ENCODE peak calls at places on chromosomes 7 and 10, in six cellular contexts. C, J, Z, L, E and Q are unnamed samples.

GRCh38 chr7:11668727-11669126 is 163.3 kb downstream of the THSD7A start:
- DNase-seq in L (no peak), J (no peak), C (no peak), E (no peak), Z (no peak), Q (no peak)

GRCh38 chr7:102453319-102453718 is 11.3 kb downstream of the ALKBH4 start:
- DNase-seq in L (no peak), E (no peak), Z (no peak), C (peak), J (no peak), Q (no peak)

GRCh38 chr7:131498237-131498885 is 58.1 kb downstream of the PODXL start:
- DNase-seq in E (no peak), J (no peak), C (no peak), L (no peak), Z (no peak), Q (no peak)

GRCh38 chr10:7258948-7259523 is 151.8 kb downstream of the SFMBT2 start:
- DNase-seq in E (no peak), C (no peak), L (no peak), Z (no peak), J (no peak), Q (peak)

GRCh38 chr10:87841215-87841614 is 22.1 kb downstream of the KLLN start:
- DNase-seq in C (no peak), J (no peak), L (no peak), Z (no peak), E (no peak), Q (no peak)

GRCh38 chr7:147245274-147245673 is 1128.7 kb downstream of the CNTNAP2 start:
- DNase-seq in E (peak), J (peak), L (peak), C (peak), Z (peak), Q (peak)

GRCh38 chr7:143305423-143306070 is 10.4 kb upstream of the CLCN1 start:
- DNase-seq in L (peak), E (peak), C (peak), J (peak), Z (peak), Q (no peak)

GRCh38 chr7:44213872-44214595 is 13.3 kb downstream of the YKT6 start:
- DNase-seq in C (peak), L (no peak), Z (no peak), E (peak), J (no peak), Q (peak)

GRCh38 chr10:51895209-51895608 is 195.8 kb upstream of the CSTF2T start:
- DNase-seq in L (no peak), E (peak), J (no peak), C (no peak), Z (no peak), Q (no peak)

GRCh38 chr7:41695661-41696322 is 7.1 kb downstream of the INHBA start:
- DNase-seq in E (peak), J (no peak), L (no peak), C (no peak), Z (no peak), Q (no peak)

GRCh38 chr7:129670636-129671035 is 59.1 kb downstream of the NRF1 start:
- DNase-seq in L (no peak), Z (no peak), E (no peak), C (no peak), J (no peak), Q (no peak)

GRCh38 chr10:28139138-28139537 is 140.3 kb upstream of the ODAD2 start:
- DNase-seq in L (no peak), Z (no peak), E (peak), J (no peak), C (no peak), Q (no peak)

GRCh38 chr10:28130267-28130666 is 131.4 kb upstream of the ODAD2 start:
- DNase-seq in C (no peak), E (peak), J (no peak), L (no peak), Z (no peak), Q (no peak)

GRCh38 chr10:28137907-28138880 is 139.3 kb upstream of the ODAD2 start:
- DNase-seq in C (no peak), Z (no peak), L (no peak), E (peak), J (no peak), Q (no peak)

DNA sequence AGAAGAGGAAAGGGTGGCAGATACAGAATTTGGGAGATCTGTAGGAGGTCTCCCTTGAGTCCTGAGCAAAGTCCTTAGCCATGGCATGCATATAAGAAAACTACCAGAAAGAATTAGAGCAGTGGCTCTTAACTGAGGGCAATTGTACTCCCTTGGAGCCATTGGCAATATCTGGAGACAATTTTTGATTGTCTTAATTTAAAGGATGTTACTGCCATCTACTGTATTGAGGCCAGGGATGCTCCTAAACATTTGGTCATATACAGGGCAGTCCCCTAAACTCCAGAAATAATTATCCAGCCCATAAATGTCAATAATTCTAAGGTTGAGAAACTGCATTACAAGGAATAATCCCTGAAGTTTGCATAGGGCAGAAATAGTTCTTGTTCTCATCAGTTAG is 136.4 kb upstream of the ODAD2 start:
- DNase-seq in L (no peak), Z (no peak), C (no peak), J (no peak), E (peak), Q (no peak)
- TF ChIP-seq CTCF in L (no peak), Z (no peak), C (no peak), J (no peak), E (no peak), Q (no peak)

GRCh38 chr10:49744091-49744685 is 17.9 kb downstream of the OGDHL start:
- DNase-seq in Z (no peak), L (no peak), E (no peak), C (no peak), J (peak), Q (peak)

GRCh38 chr10:49746626-49747302 is 15.4 kb downstream of the OGDHL start:
- DNase-seq in J (no peak), C (no peak), L (no peak), Z (no peak), E (no peak), Q (no peak)

GRCh38 chr10:49743464-49744075 is 18.6 kb downstream of the OGDHL start:
- DNase-seq in J (no peak), Z (no peak), L (no peak), C (no peak), E (no peak), Q (peak)

GRCh38 chr10:49745756-49746155 is 16.4 kb downstream of the OGDHL start:
- DNase-seq in J (no peak), L (no peak), C (no peak), E (no peak), Z (no peak), Q (no peak)

DNA sequence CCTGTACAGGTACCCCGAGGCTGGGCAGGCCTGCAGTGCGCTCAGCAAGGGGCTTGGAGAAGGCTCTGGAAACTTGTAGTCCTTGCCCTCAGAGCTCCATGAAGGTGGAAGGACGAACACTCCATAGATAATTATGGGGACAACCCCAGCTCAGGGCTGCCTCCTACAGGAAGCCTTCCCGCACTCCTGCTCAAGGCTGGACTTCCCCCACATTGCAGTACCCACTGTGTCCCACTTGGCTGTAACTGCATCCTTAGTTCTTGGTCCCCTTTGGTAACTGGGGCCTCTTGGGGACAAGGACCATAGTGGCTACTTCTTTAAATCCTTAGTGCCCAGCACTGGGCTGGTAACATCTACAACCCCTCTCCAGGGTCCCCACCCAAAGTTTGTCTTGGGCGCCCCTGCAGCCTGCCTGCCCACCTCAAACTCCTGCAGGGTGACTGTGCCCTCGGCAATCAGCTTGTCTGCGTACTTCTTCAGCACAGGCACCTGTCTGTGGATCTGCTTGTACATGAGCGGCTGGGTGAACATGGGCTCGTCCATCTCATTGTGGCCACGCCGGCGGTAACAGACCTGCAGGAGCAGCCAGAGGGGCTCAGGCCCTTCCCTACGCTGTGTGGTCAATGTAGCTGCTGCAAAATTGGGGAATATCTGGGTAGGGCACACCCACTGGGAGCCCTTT is 17.1 kb downstream of the OGDHL start:
- DNase-seq in J (no peak), E (no peak), C (no peak), Z (no peak), L (no peak), Q (peak)
- TF ChIP-seq CTCF in J (no peak), E (no peak), C (no peak), Z (no peak), L (no peak), Q (no peak)

GRCh38 chr7:37558320-37558719 is 109.7 kb upstream of the ELMO1 start:
- DNase-seq in C (no peak), J (no peak), L (no peak), E (no peak), Z (no peak), Q (no peak)
- TF ChIP-seq CTCF in C (no peak), J (no peak), L (no peak), E (no peak), Z (no peak), Q (peak)

GRCh38 chr10:28841625-28842024 is 164.3 kb downstream of the BAMBI start:
- DNase-seq in C (no peak), E (no peak), Z (no peak), L (no peak), J (no peak), Q (no peak)

GRCh38 chr10:28842321-28842720 is 165.0 kb downstream of the BAMBI start:
- DNase-seq in Z (no peak), C (no peak), E (no peak), J (no peak), L (no peak), Q (no peak)

GRCh38 chr10:28839600-28840007 is 162.3 kb downstream of the BAMBI start:
- DNase-seq in Z (peak), J (peak), C (no peak), L (no peak), E (no peak), Q (no peak)

GRCh38 chr10:28840202-28840601 is 162.9 kb downstream of the BAMBI start:
- DNase-seq in C (no peak), J (no peak), L (no peak), E (no peak), Z (no peak), Q (no peak)

GRCh38 chr10:28840954-28841353 is 163.6 kb downstream of the BAMBI start:
- DNase-seq in Z (no peak), E (no peak), L (no peak), C (no peak), J (no peak), Q (no peak)
- TF ChIP-seq CTCF in Z (no peak), E (no peak), L (no peak), C (no peak), J (no peak), Q (no peak)

GRCh38 chr10:13617146-13617545 is 30.4 kb downstream of the PRPF18 start:
- DNase-seq in E (no peak), C (no peak), J (no peak), Z (no peak), L (no peak), Q (no peak)

GRCh38 chr10:13614530-13615332 is 28.0 kb downstream of the PRPF18 start:
- DNase-seq in E (peak), L (no peak), Z (peak), C (no peak), J (no peak), Q (no peak)

GRCh38 chr10:13615650-13616049 is 28.9 kb downstream of the PRPF18 start:
- DNase-seq in Z (no peak), J (no peak), C (no peak), L (no peak), E (no peak), Q (no peak)

GRCh38 chr10:13612654-13613373 is 26.0 kb downstream of the PRPF18 start:
- DNase-seq in J (no peak), L (no peak), Z (no peak), C (no peak), E (no peak), Q (no peak)

GRCh38 chr10:13613519-13613918 is 26.8 kb downstream of the PRPF18 start:
- DNase-seq in L (peak), J (no peak), E (peak), Z (peak), C (no peak), Q (no peak)
- TF ChIP-seq CTCF in L (peak), J (no peak), E (peak), Z (peak), C (no peak), Q (peak)

GRCh38 chr7:100356416-100357068 is 1.4 kb upstream of the PILRB start:
- DNase-seq in Z (no peak), E (no peak), C (no peak), J (no peak), L (no peak), Q (no peak)

GRCh38 chr7:100358857-100359212 is 918 bp downstream of the PILRB start:
- DNase-seq in J (no peak), Z (no peak), L (no peak), C (no peak), E (no peak), Q (no peak)

GRCh38 chr7:100360102-100360607 is 2.2 kb downstream of the PILRB start:
- DNase-seq in Z (no peak), E (no peak), C (no peak), L (no peak), J (no peak), Q (no peak)

GRCh38 chr7:100357131-100357561 is 771 bp upstream of the PILRB start:
- DNase-seq in J (no peak), Z (no peak), L (no peak), E (no peak), C (no peak), Q (no peak)

GRCh38 chr7:100358027-100358856 is at the start of gene PILRB:
- DNase-seq in Z (no peak), E (no peak), J (no peak), C (no peak), L (no peak), Q (no peak)
- TF ChIP-seq CTCF in Z (no peak), E (no peak), J (no peak), C (no peak), L (no peak), Q (peak)

GRCh38 chr7:82722946-82723345 is 279.4 kb upstream of the CACNA2D1 start:
- DNase-seq in Z (no peak), L (no peak), E (no peak), C (no peak), J (no peak), Q (no peak)
- TF ChIP-seq CTCF in Z (no peak), L (no peak), E (no peak), C (no peak), J (no peak), Q (no peak)